ENCODE peak calls at places on chromosomes 12 and 14, in ten cellular contexts. I is IMR-90, C is body of pancreas, P is suprapubic skin, M is right lobe of liver, S is testis, G is stomach, J is lower leg skin, U is tibial nerve, E is adrenal gland. A is an unnamed sample.

GRCh38 chr12:121789800-121790748 is 3.4 kb downstream of the RHOF start:
- DNase-seq in I (peak), C (peak), P (peak), M (peak), S (no peak), G (peak), J (no peak), U (no peak), E (peak), A (no peak)

GRCh38 chr12:42475055-42475454 is 114.5 kb downstream of the PRICKLE1 start:
- DNase-seq in I (no peak), C (no peak), P (no peak), M (no peak), S (no peak), G (no peak), J (no peak), U (no peak), E (no peak), A (no peak)

GRCh38 chr12:17588968-17589367 is 501.0 kb downstream of the RERGL start:
- DNase-seq in I (no peak), C (peak), P (no peak), M (no peak), S (peak), G (no peak), J (no peak), U (no peak), E (no peak), A (peak)

GRCh38 chr12:92478692-92479091 is 224.1 kb upstream of the PLEKHG7 start:
- DNase-seq in I (no peak), C (no peak), P (no peak), M (no peak), S (no peak), G (no peak), J (no peak), U (no peak), E (no peak), A (no peak)

GRCh38 chr12:20487519-20487918 is 119.2 kb downstream of the PDE3A start:
- DNase-seq in I (no peak), C (no peak), P (no peak), M (no peak), S (no peak), G (no peak), J (no peak), U (no peak), E (no peak), A (no peak)

GRCh38 chr12:13571035-13571434 is 374.5 kb downstream of the EMP1 start:
- DNase-seq in I (no peak), C (no peak), P (no peak), M (no peak), S (no peak), G (no peak), J (no peak), U (no peak), E (no peak), A (no peak)

GRCh38 chr12:48986720-48987291 is 8.7 kb downstream of the WNT1 start:
- DNase-seq in I (no peak), C (no peak), P (no peak), M (no peak), S (no peak), G (no peak), J (no peak), U (no peak), E (no peak), A (no peak)

GRCh38 chr12:132396657-132397056 is 67.3 kb upstream of the GALNT9 start:
- DNase-seq in I (no peak), C (no peak), P (no peak), M (no peak), S (no peak), G (no peak), J (no peak), U (no peak), E (peak), A (no peak)

GRCh38 chr12:72281145-72281544 is 9.0 kb downstream of the TRHDE start:
- DNase-seq in I (peak), C (no peak), P (no peak), M (no peak), S (no peak), G (no peak), J (no peak), U (no peak), E (no peak), A (no peak)

GRCh38 chr14:50062438-50063039 is 53.8 kb downstream of the VCPKMT start:
- DNase-seq in I (peak), C (peak), P (no peak), M (no peak), S (no peak), G (peak), J (no peak), U (no peak), E (peak), A (peak)

GRCh38 chr14:101828038-101828437 is 66.5 kb downstream of the PPP2R5C start:
- DNase-seq in I (peak), C (no peak), P (no peak), M (no peak), S (no peak), G (no peak), J (no peak), U (no peak), E (no peak), A (no peak)

GRCh38 chr12:116726749-116727148 is 11.1 kb downstream of the SPRING1 start:
- DNase-seq in I (no peak), C (no peak), P (no peak), M (no peak), S (no peak), G (no peak), J (no peak), U (no peak), E (no peak), A (no peak)

GRCh38 chr12:13277278-13277677 is 80.8 kb downstream of the EMP1 start:
- DNase-seq in I (no peak), C (no peak), P (no peak), M (no peak), S (no peak), G (no peak), J (no peak), U (no peak), E (no peak), A (no peak)

GRCh38 chr12:19893514-19893913 is 454.2 kb downstream of the AEBP2 start:
- DNase-seq in I (peak), C (no peak), P (no peak), M (no peak), S (no peak), G (no peak), J (no peak), U (no peak), E (no peak), A (no peak)

GRCh38 chr14:68559949-68560348 is 232.9 kb downstream of the ZFP36L1 start:
- DNase-seq in I (no peak), C (no peak), P (no peak), M (no peak), S (no peak), G (no peak), J (no peak), U (no peak), E (no peak), A (no peak)

GRCh38 chr12:78746001-78746400 is 118.6 kb upstream of the SYT1 start:
- DNase-seq in I (no peak), C (no peak), P (no peak), M (no peak), S (no peak), G (no peak), J (no peak), U (no peak), E (no peak), A (no peak)

GRCh38 chr12:25781223-25781622 is 177.3 kb upstream of the RASSF8 start:
- DNase-seq in I (no peak), C (no peak), P (no peak), M (no peak), S (no peak), G (no peak), J (no peak), U (no peak), E (no peak), A (no peak)

DNA sequence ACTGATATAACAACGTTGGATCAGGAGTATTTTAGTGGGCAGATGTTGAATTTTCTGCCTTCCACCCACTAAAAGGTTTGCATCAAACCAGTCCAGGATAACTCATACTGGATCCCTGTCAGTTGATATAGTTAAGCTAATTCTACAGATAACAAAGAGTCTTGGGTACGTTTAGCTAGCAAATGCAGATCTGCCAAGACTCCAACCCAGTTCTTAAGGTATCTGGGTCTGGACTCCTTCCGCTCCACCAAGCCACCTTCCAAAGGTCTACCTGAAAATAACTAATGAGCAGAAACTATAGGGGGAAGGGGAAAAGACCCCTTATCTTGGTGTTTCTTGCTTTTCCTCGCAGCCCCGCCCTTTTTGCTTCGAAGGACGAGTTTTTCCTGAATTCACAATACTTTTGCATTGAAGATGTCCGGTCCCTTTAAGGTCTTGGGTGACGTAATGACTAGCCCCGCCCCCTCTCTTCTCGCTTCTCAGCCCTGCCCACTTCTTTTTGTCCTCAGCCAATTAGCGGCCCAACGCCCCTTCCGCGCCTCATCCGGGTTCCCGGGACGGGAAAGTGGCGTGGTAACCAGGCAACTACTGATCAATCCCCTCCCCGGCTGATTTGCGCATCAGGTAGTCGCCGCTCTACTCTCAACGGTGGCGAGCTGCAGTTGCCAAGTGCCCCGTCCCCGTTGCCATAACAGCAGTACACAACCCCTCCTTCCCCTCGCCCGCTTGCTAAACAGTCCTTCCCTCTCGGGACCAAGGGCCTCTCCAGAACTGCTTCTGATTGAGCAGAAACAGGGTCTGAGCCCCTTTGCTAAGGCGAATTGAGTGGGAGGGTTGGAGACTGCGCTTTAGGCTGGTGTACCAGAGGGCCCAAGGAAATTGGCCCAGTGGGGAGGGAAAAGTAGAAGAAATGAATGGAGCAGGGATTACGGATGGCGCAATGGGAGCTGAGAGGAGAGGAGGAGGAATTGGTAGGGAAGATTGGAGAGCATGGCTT is at the start of gene LRRC23:
- DNase-seq in I (peak), C (peak), P (peak), M (peak), S (peak), G (peak), J (peak), U (peak), E (peak), A (peak)
- TF ChIP-seq POLR2A in I (peak), C (peak), P (no peak), M (no peak), S (no peak), G (no peak), J (no peak), U (peak), E (no peak), A (peak)

GRCh38 chr14:35342160-35343010 is 50.2 kb downstream of the PSMA6 start:
- DNase-seq in I (peak), C (peak), P (no peak), M (peak), S (peak), G (peak), J (no peak), U (no peak), E (peak), A (no peak)

GRCh38 chr14:35343709-35344474 is 51.7 kb downstream of the PSMA6 start:
- DNase-seq in I (no peak), C (no peak), P (no peak), M (peak), S (no peak), G (no peak), J (no peak), U (no peak), E (no peak), A (no peak)

GRCh38 chr14:35339761-35340406 is 47.7 kb downstream of the PSMA6 start:
- DNase-seq in I (no peak), C (no peak), P (no peak), M (peak), S (no peak), G (no peak), J (no peak), U (no peak), E (no peak), A (no peak)

GRCh38 chr14:35340616-35341453 is 48.7 kb downstream of the PSMA6 start:
- DNase-seq in I (no peak), C (no peak), P (no peak), M (peak), S (peak), G (no peak), J (no peak), U (no peak), E (no peak), A (no peak)

GRCh38 chr14:35341454-35342159 is 49.4 kb downstream of the PSMA6 start:
- DNase-seq in I (peak), C (peak), P (peak), M (peak), S (peak), G (peak), J (peak), U (peak), E (peak), A (peak)
- TF ChIP-seq POLR2A in I (no peak), C (peak), P (no peak), M (peak), S (no peak), G (no peak), J (no peak), U (peak), E (peak), A (no peak)

DNA sequence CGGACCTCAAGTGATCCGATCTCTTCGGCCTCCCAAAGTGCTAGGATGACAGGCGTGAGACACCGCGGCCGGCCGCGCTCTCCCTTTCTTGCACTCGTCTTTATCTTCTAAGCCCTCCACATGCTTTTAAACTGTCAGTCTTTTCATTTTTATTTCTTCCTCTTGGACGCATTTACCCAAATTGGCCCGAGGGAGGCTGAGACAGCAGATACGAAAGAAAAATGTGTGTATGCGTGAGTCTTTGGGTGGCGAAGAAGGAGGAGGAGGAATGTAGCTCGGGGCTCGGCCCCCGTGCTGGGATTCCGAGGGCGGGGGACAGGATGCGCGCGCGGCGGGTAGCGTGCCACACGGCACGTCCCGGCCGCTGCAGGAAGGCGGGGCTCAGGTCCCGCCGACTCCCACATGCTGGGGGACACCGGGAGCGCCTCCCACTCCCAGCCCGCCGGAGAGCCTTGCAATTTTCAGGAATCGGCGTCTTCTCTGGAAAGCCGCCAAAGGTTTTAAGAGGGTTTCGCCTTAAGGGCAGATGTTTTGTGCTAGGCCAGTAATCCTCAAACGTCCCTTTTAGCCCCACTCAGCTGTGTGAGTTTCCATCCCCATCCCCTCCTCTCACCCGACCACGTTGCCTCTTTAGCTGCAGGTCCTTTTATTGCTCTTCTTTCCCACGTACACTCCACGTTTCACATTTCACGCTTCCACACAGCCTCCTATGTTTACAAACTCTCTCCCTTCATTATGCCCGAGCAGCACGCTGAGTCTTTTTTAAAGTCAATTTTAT is 34.7 kb upstream of the SLC2A3 start:
- DNase-seq in I (peak), C (peak), P (peak), M (peak), S (peak), G (peak), J (peak), U (peak), E (peak), A (peak)
- TF ChIP-seq POLR2A in I (peak), C (peak), P (no peak), M (no peak), S (no peak), G (no peak), J (no peak), U (peak), E (no peak), A (peak)

GRCh38 chr12:32896438-32897275 is at the start of gene PKP2:
- DNase-seq in I (no peak), C (peak), P (peak), M (peak), S (peak), G (peak), J (peak), U (no peak), E (peak), A (peak)
- TF ChIP-seq POLR2A in I (no peak), C (peak), P (no peak), M (peak), S (no peak), G (no peak), J (no peak), U (no peak), E (no peak), A (peak)

DNA sequence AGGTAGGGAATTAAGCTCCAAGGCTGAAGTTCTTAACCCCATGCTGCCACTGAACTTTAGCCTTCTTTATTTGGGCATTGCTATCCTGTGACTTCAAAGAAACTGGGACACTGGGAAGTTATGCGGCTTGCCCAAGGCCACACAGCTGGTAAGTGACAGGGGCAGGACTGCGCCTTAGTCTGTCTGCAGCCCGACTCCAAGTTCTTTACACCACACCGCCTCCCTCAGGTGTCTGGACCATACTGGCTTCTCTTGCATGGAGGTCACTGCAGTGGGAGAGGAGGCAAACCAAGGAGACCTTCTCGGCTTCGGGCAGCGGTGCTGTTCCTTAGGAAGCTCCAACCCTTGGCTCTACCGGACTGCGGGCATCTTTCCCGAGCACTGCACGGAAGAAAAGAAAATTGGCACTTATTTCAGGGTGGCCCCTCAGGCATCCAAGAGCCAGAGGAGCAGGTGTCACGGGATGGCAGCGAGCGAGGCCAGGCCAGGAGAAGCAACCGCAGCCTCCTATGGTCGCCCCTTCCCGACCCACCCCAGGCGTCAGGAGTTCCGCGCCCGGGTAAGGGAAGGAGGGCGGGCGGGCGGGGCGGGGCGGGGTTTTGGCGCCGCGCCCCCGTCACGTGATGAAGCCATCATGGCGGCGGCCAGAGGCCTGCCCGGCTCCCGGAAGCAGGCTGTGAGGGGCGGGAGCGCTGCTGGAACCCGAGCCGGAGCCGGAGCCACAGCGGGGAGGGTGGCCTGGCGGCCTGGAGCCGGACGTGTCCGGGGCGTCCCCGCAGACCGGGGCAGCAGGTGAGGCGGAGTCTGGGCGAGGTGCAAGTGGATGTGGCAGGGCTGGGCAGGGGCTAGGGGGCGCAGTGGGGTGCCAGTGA is 16.4 kb upstream of the ESPL1 start:
- DNase-seq in I (peak), C (peak), P (peak), M (peak), S (peak), G (peak), J (peak), U (peak), E (peak), A (peak)
- TF ChIP-seq POLR2A in I (peak), C (peak), P (no peak), M (peak), S (no peak), G (no peak), J (no peak), U (peak), E (peak), A (peak)

GRCh38 chr12:77047341-77048202 is 17.8 kb downstream of the E2F7 start:
- DNase-seq in I (no peak), C (no peak), P (no peak), M (no peak), S (no peak), G (no peak), J (no peak), U (no peak), E (no peak), A (no peak)

GRCh38 chr12:77045183-77045582 is 20.2 kb downstream of the E2F7 start:
- DNase-seq in I (no peak), C (no peak), P (no peak), M (no peak), S (no peak), G (no peak), J (no peak), U (no peak), E (no peak), A (no peak)

GRCh38 chr12:77042834-77043233 is 22.5 kb downstream of the E2F7 start:
- DNase-seq in I (no peak), C (no peak), P (no peak), M (no peak), S (no peak), G (no peak), J (no peak), U (no peak), E (no peak), A (no peak)
- TF ChIP-seq POLR2A in I (no peak), C (no peak), P (no peak), M (no peak), S (no peak), G (no peak), J (no peak), U (no peak), E (no peak), A (no peak)